ENCODE peak calls at places on chromosomes 5 and 9, in six cellular contexts. H is SJSA1; S is midbrain; R is stimulated activated CD4-positive, alpha-beta T cell treated with anti-CD3 and anti-CD28 coated beads, Interleukin-4, amount 100 ng/mL, for 1 hour; Y is H54; L is T-cell. I is an unnamed sample.

GRCh38 chr5:53288511-53288910 is 179.0 kb upstream of the MOCS2 start:
- DNase-seq in H (no peak), S (no peak), R (no peak), Y (no peak), L (no peak), I (no peak)

GRCh38 chr9:111153973-111154590 is 115.8 kb upstream of the LPAR1 start:
- DNase-seq in H (no peak), S (no peak), R (no peak), Y (no peak), L (no peak), I (no peak)

GRCh38 chr5:139862313-139862712 is 66.7 kb downstream of the PSD2 start:
- DNase-seq in H (no peak), S (no peak), R (no peak), Y (no peak), L (no peak), I (no peak)

GRCh38 chr5:113510836-113511451 is 2.5 kb upstream of the YTHDC2 start:
- DNase-seq in H (no peak), S (no peak), R (no peak), Y (no peak), L (no peak), I (peak)

GRCh38 chr9:93132946-93133640 is 958 bp downstream of the NINJ1 start:
- DNase-seq in H (peak), S (peak), R (no peak), Y (no peak), L (no peak), I (no peak)

GRCh38 chr5:91927439-91927838 is 544.3 kb upstream of the ARRDC3 start:
- DNase-seq in H (no peak), S (no peak), R (no peak), Y (no peak), L (no peak), I (no peak)

GRCh38 chr5:83496626-83497025 is 25.1 kb downstream of the VCAN start:
- DNase-seq in H (no peak), S (no peak), R (no peak), Y (no peak), L (no peak), I (no peak)

GRCh38 chr9:113597390-113598241 is 134.1 kb downstream of the RGS3 start:
- DNase-seq in H (no peak), S (no peak), R (no peak), Y (no peak), L (no peak), I (no peak)

GRCh38 chr9:97386733-97387503 is 25.0 kb upstream of the TDRD7 start:
- DNase-seq in H (peak), S (peak), R (peak), Y (peak), L (peak), I (peak)

GRCh38 chr5:119178435-119178834 is 107.5 kb downstream of the DMXL1 start:
- DNase-seq in H (no peak), S (no peak), R (no peak), Y (no peak), L (no peak), I (no peak)

GRCh38 chr5:38590846-38591245 is 34.4 kb upstream of the LIFR start:
- DNase-seq in H (no peak), S (no peak), R (no peak), Y (no peak), L (no peak), I (no peak)

GRCh38 chr5:16656561-16657191 is 39.9 kb upstream of the RETREG1 start:
- DNase-seq in H (no peak), S (no peak), R (no peak), Y (no peak), L (no peak), I (no peak)

GRCh38 chr5:128424672-128425071 is 113.4 kb downstream of the FBN2 start:
- DNase-seq in H (no peak), S (no peak), R (no peak), Y (no peak), L (no peak), I (no peak)

GRCh38 chr5:55694152-55694830 is 17.8 kb downstream of the SLC38A9 start:
- DNase-seq in H (no peak), S (no peak), R (no peak), Y (no peak), L (no peak), I (peak)

GRCh38 chr5:149007174-149007573 is 55.7 kb downstream of the SH3TC2 start:
- DNase-seq in H (no peak), S (no peak), R (no peak), Y (no peak), L (no peak), I (no peak)

GRCh38 chr5:9338796-9339195 is 207.1 kb downstream of the SEMA5A start:
- DNase-seq in H (no peak), S (no peak), R (no peak), Y (no peak), L (no peak), I (no peak)

GRCh38 chr5:143245929-143246561 is 157.4 kb downstream of the NR3C1 start:
- DNase-seq in H (peak), S (no peak), R (no peak), Y (peak), L (no peak), I (peak)

GRCh38 chr5:81630721-81631120 is 120.2 kb downstream of the SSBP2 start:
- DNase-seq in H (no peak), S (no peak), R (no peak), Y (no peak), L (no peak), I (no peak)

GRCh38 chr9:111405701-111406100 is 75.7 kb upstream of the OR2K2 start:
- DNase-seq in H (no peak), S (no peak), R (no peak), Y (no peak), L (no peak), I (no peak)

GRCh38 chr9:136728548-136729123 is 14.1 kb downstream of the LCN10 start:
- DNase-seq in H (no peak), S (no peak), R (no peak), Y (no peak), L (no peak), I (no peak)